ENCODE peak calls at places on chromosome 20, in nine cellular contexts. I is fibroblast of mammary gland, O is transverse colon, A is left ventricle myocardium inferior, R is type B pancreatic cell, G is progenitor cell of endocrine pancreas, X is dorsolateral prefrontal cortex, T is lower lobe of right lung, B is Calu3. C is an unnamed sample.
A peak's percentile ranks its signal among the peaks of the same experiment; 100 is the strongest.

GRCh38 chr20:33883164-33883563 is 72.0 kb downstream of the CHMP4B start:
- DNase-seq in I (no peak), O (peak; percentile 47), A (no peak), R (no peak), G (no peak), X (no peak), T (no peak), B (no peak), C (no peak)

GRCh38 chr20:33697129-33697528 is 10.9 kb upstream of the E2F1 start:
- DNase-seq in I (peak; percentile 82), O (no peak), A (no peak), R (no peak), G (no peak), X (peak; percentile 68), T (no peak), B (no peak), C (no peak)

GRCh38 chr20:48107560-48107959 is 322.3 kb upstream of the SULF2 start:
- DNase-seq in I (peak; percentile 56), O (no peak), A (no peak), R (no peak), G (no peak), X (no peak), T (no peak), B (no peak), C (no peak)

GRCh38 chr20:37879003-37879599 is 23.8 kb upstream of the VSTM2L start:
- DNase-seq in I (no peak), O (no peak), A (no peak), R (no peak), G (no peak), X (no peak), T (no peak), B (no peak), C (no peak)

GRCh38 chr20:17761612-17762011 is 61.8 kb downstream of the BANF2 start:
- DNase-seq in I (peak; percentile 15), O (no peak), A (no peak), R (no peak), G (no peak), X (no peak), T (no peak), B (no peak), C (no peak)

GRCh38 chr20:63191400-63191799 is 24.5 kb downstream of the YTHDF1 start:
- DNase-seq in I (no peak), O (peak; percentile 91), A (no peak), R (no peak), G (no peak), X (no peak), T (peak; percentile 52), B (peak; percentile 99), C (no peak)

GRCh38 chr20:38764563-38765355 is 16.5 kb downstream of the ACTR5 start:
- DNase-seq in I (peak; percentile 91), O (no peak), A (no peak), R (no peak), G (no peak), X (peak; percentile 40), T (no peak), B (peak; percentile 88), C (no peak)

GRCh38 chr20:23497458-23498026 is 6.6 kb downstream of the CST8 start:
- DNase-seq in I (no peak), O (no peak), A (no peak), R (no peak), G (no peak), X (no peak), T (no peak), B (no peak), C (no peak)

GRCh38 chr20:54624701-54625472 is 149.5 kb downstream of the DOK5 start:
- DNase-seq in I (no peak), O (no peak), A (no peak), R (no peak), G (no peak), X (peak; percentile 69), T (no peak), B (peak; percentile 34), C (peak; percentile 56)

DNA sequence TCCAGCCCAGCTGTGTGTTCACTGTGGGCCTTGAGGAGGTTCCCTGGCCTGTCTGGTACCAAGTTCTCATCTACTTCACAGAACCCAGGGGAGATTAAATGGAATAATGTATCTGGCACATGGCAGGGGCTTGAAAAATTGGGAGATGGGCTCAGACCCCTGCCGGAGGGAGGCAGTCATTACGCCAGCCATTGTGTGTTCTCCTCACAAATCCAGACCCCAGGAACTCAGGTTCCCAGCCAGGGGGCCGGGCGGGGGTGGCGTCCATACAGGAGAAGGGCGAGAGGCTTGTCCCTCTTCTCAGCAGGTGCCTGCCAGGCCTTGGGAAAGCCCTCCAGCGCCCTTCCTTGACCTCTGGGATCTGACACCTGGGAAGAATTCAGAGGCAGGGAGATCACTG is 8.1 kb downstream of the NOL4L start:
- DNase-seq in I (no peak), O (no peak), A (no peak), R (no peak), G (no peak), X (no peak), T (no peak), B (no peak), C (no peak)
- TF ChIP-seq CTCF in I (no peak), O (no peak), A (no peak), R (peak; percentile 70), G (peak; percentile 42), X (no peak), T (no peak), B (no peak), C (peak; percentile 69)

GRCh38 chr20:52105573-52106422 is 85.8 kb downstream of the ZFP64 start:
- DNase-seq in I (peak; percentile 49), O (no peak), A (no peak), R (no peak), G (peak; percentile 38), X (no peak), T (no peak), B (no peak), C (peak; percentile 53)
- TF ChIP-seq CTCF in I (peak; percentile 24), O (no peak), A (no peak), R (no peak), G (peak; percentile 47), X (no peak), T (no peak), B (no peak), C (no peak)

DNA sequence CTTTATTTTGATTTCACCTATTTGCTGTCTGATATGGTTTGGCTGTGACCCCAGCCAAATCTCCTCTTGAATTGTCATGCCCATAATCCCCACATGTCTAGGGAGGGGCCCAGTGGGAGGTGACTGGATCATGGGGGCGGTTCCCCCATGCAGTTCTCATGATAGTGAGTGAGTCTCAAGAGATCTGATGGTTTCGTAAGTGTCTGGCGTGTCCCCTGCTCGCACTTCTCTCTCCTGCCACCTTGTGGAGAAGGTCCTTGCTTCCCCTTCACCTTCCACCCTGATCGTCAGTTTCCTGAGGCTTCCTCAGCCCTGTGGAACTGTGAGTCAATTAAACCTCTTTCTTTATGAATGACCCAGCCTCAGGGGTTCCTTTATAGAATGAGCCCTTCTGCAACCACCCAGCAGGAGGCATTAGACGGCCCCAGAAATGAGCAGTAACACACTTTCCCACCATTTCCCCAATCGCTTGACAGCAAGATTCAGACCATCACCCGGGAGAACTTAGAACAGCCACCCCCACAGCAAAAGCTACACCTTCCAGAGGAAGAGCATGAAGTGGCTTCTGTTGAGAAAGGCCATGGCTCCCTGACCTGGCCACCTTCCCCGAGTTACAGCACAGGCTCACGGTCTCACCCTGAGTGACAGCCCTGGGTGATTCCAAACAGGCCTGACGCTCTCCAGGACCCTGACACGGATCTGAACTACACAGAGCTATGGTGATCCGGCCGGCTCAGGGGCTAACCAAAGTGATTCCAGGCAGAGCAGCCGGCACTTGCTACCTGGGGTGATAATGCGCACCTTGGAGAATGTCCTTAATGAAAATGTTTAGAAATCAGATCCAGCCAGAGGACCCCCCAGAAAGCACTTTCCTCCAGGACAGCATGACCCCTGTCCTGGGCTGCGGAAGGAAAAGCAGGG is 131.2 kb upstream of the CDH4 start:
- DNase-seq in I (peak; percentile 88), O (no peak), A (peak; percentile 21), R (no peak), G (no peak), X (no peak), T (no peak), B (peak; percentile 66), C (peak; percentile 59)
- TF ChIP-seq CTCF in I (peak; percentile 62), O (peak; percentile 34), A (peak; percentile 72), R (peak; percentile 82), G (peak; percentile 69), X (peak; percentile 69), T (peak; percentile 52), B (peak; percentile 62), C (peak; percentile 58)

GRCh38 chr20:4516851-4517250 is 204.9 kb upstream of the PRND start:
- DNase-seq in I (peak; percentile 30), O (no peak), A (no peak), R (no peak), G (no peak), X (no peak), T (no peak), B (no peak), C (no peak)

GRCh38 chr20:4511776-4512175 is 209.9 kb upstream of the PRND start:
- DNase-seq in I (peak; percentile 56), O (no peak), A (no peak), R (no peak), G (no peak), X (no peak), T (no peak), B (no peak), C (no peak)

GRCh38 chr20:4509825-4510522 is 211.7 kb upstream of the PRND start:
- DNase-seq in I (peak; percentile 54), O (no peak), A (no peak), R (no peak), G (no peak), X (no peak), T (no peak), B (no peak), C (no peak)

GRCh38 chr20:4512891-4513550 is 208.7 kb upstream of the PRND start:
- DNase-seq in I (peak; percentile 95), O (no peak), A (no peak), R (no peak), G (no peak), X (no peak), T (no peak), B (no peak), C (no peak)

DNA sequence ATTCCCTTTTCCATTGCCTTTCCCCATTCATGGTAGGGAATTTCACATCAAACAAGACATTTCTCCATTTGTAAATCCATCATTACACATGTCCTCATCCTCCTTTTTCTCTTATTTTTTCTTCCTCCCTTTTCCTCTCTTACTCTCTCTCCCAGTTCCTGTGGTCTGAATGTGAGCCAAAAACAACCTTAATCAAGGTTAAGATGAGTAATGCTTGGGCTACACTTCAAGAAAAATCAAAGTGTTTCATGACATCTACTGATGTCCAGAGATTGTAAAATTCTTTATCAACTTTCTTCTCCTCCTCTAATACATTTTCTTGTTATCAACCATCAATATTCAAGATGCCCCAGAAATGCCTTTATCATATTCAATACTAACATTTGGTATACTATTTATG is 208.0 kb upstream of the PRND start:
- DNase-seq in I (peak; percentile 88), O (no peak), A (no peak), R (no peak), G (no peak), X (no peak), T (no peak), B (no peak), C (no peak)
- TF ChIP-seq CTCF in I (no peak), O (no peak), A (no peak), R (no peak), G (no peak), X (no peak), T (no peak), B (no peak), C (no peak)

GRCh38 chr20:40471261-40471629 is 217.8 kb downstream of the MAFB start:
- DNase-seq in I (peak; percentile 27), O (peak; percentile 22), A (no peak), R (no peak), G (no peak), X (no peak), T (no peak), B (no peak), C (no peak)
- TF ChIP-seq CTCF in I (peak; percentile 25), O (no peak), A (peak; percentile 23), R (peak; percentile 53), G (peak; percentile 44), X (no peak), T (no peak), B (no peak), C (no peak)